ENCODE peak calls at places on chromosomes 1 and 21, in five cellular contexts. D is mucosa of descending colon; V is CD4-positive, alpha-beta T cell; X is neural crest cell; A is psoas muscle. G is an unnamed sample.

GRCh38 chr1:163395767-163396166 is 74.0 kb downstream of the NUF2 start:
- DNase-seq in D (no peak), X (no peak), A (no peak), V (no peak), G (no peak)

GRCh38 chr1:116298746-116299145 is 74.3 kb upstream of the ATP1A1 start:
- DNase-seq in A (no peak), D (no peak), X (no peak), V (no peak), G (no peak)

GRCh38 chr1:64073705-64074104 is 129.7 kb upstream of the UBE2U start:
- DNase-seq in D (no peak), A (no peak), V (no peak), X (no peak), G (no peak)

GRCh38 chr1:245856944-245857531 is 650.0 kb downstream of the SMYD3 start:
- DNase-seq in V (no peak), A (no peak), X (no peak), D (no peak), G (no peak)

GRCh38 chr1:14681182-14681581 is 82.7 kb downstream of the KAZN start:
- DNase-seq in D (no peak), X (no peak), V (no peak), A (no peak), G (no peak)

GRCh38 chr1:71422221-71422620 is 341.4 kb upstream of the ZRANB2 start:
- DNase-seq in A (no peak), X (no peak), V (no peak), D (no peak), G (no peak)

GRCh38 chr1:16922466-16922865 is 735 bp downstream of the CROCC start:
- DNase-seq in D (no peak), X (no peak), V (no peak), A (peak), G (no peak)

GRCh38 chr1:87134625-87135024 is 194.1 kb upstream of the LMO4 start:
- DNase-seq in A (no peak), V (no peak), D (no peak), X (no peak), G (no peak)

GRCh38 chr1:192538407-192539311 is 36.9 kb upstream of the RGS1 start:
- DNase-seq in X (no peak), A (no peak), V (no peak), D (no peak), G (no peak)

DNA sequence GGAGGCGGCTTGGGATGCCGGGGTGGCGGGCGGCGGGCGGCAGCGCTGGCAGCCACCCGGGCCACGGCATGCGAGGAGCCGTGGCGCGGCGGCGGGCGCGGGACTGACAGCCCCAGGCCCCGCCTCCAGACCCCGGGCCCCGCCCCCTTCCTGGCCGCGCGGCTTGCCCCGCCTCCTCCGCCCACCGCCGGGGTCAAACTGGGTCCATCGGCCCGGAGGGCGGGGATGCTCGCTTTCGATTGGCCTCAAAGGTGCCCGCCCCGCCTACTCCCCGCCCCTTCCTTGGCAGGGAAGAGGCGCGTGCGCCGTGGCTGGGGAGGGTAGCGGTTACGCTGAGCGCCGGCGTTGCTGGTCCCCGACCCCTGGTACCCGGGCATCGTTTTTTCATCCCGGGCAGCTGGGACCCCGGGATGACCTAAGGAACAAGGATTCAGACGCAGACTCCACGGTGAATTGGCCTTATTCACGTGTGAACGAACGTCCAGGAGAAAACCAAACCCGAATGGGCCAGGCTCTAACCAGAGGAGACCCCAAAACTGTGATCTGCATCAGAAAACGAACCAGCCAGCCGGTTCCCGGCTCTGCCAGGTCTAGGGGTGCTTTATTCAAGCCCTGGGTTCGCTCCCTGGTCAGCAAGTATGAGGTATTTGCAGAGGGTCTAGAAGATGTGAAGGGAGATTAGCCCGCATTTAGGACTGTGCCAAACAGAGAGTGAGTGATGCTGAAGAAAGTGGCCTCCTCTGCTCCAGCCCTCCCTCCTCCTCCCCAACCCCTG is 117.2 kb upstream of the GUCA2B start:
- DNase-seq in A (peak), X (peak), D (peak), V (peak), G (peak)
- TF ChIP-seq CTCF in A (no peak), X (no peak), D (no peak), V (no peak), G (no peak)

DNA sequence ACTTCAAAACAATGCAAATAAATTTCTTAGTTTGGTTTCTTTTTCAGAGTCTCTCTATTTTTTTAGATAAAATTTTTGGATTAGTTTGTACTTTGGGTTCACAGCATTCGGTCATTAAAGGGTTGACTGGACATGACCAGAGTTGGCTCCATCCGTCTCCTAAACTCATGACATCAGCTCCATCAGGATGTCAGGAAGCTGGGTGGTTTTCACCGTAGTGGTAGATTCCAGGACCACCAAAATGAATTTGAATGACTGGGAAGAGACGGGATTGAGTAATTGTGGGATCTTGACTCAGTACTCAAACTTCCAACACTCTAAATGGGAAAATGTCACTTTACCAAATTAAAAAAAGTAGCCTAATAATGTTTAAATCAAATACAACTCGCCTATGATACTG is 279.2 kb upstream of the DUSP10 start:
- DNase-seq in X (no peak), D (no peak), A (no peak), V (no peak), G (no peak)
- TF ChIP-seq CTCF in X (no peak), D (no peak), A (no peak), V (no peak), G (no peak)

GRCh38 chr1:228463559-228464455 is 23.4 kb upstream of the RNF187 start:
- DNase-seq in D (peak), V (no peak), A (peak), X (peak), G (no peak)
- TF ChIP-seq CTCF in D (no peak), V (no peak), A (no peak), X (peak), G (peak)

GRCh38 chr21:46141767-46142580 is 13.4 kb downstream of the FTCD start:
- DNase-seq in A (peak), V (no peak), X (no peak), D (no peak), G (no peak)

GRCh38 chr21:46136739-46137349 is 18.5 kb downstream of the FTCD start:
- DNase-seq in D (no peak), V (no peak), X (no peak), A (no peak), G (no peak)

GRCh38 chr21:46137908-46138307 is 17.5 kb downstream of the FTCD start:
- DNase-seq in A (no peak), X (no peak), V (no peak), D (no peak), G (no peak)

GRCh38 chr21:46138383-46138970 is 16.9 kb downstream of the FTCD start:
- DNase-seq in X (no peak), A (no peak), D (no peak), V (no peak), G (no peak)

GRCh38 chr21:46139686-46140085 is 15.7 kb downstream of the FTCD start:
- DNase-seq in D (no peak), V (no peak), A (no peak), X (no peak), G (no peak)
- TF ChIP-seq CTCF in D (no peak), V (no peak), A (no peak), X (no peak), G (no peak)

GRCh38 chr1:181499825-181500224 is 16.5 kb downstream of the CACNA1E start:
- DNase-seq in A (no peak), V (no peak), D (no peak), X (no peak), G (no peak)

GRCh38 chr1:181501612-181502011 is 18.3 kb downstream of the CACNA1E start:
- DNase-seq in A (no peak), X (no peak), D (no peak), V (no peak), G (no peak)

GRCh38 chr1:181493885-181494284 is 10.6 kb downstream of the CACNA1E start:
- DNase-seq in V (no peak), X (no peak), D (no peak), A (no peak), G (no peak)

GRCh38 chr1:181496759-181497158 is 13.4 kb downstream of the CACNA1E start:
- DNase-seq in V (no peak), X (no peak), D (no peak), A (no peak), G (no peak)

GRCh38 chr1:181497870-181498269 is 14.6 kb downstream of the CACNA1E start:
- DNase-seq in A (no peak), V (no peak), X (no peak), D (no peak), G (no peak)
- TF ChIP-seq CTCF in A (no peak), V (no peak), X (no peak), D (no peak), G (no peak)

GRCh38 chr1:5479876-5480275 is 512.3 kb downstream of the NPHP4 start:
- DNase-seq in D (no peak), X (no peak), A (no peak), V (no peak), G (no peak)

GRCh38 chr1:5484451-5485165 is 507.6 kb downstream of the NPHP4 start:
- DNase-seq in V (no peak), D (no peak), X (no peak), A (no peak), G (no peak)

GRCh38 chr1:5480306-5480705 is 511.9 kb downstream of the NPHP4 start:
- DNase-seq in A (no peak), D (no peak), V (no peak), X (no peak), G (no peak)

GRCh38 chr1:5480906-5481305 is 511.3 kb downstream of the NPHP4 start:
- DNase-seq in D (no peak), A (no peak), V (no peak), X (no peak), G (no peak)

DNA sequence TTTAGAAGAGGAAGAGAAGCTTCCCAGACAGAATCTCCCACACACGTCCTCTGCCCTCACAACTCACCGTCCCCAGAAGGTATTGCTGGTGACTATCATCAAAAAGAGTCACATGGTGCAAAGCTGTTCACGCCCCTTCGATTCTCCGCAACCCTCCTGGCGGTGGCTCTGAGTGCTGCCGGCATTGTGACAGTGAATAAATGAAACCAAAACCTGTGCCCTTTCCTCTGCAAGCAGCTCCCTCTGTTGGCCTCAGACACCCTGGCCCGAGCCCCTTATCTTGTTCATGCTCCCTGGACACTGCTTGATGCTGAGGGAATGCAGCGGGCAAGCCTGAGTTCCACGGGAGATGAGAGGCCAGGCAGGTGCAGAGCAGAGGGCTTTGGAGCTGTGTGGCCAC is 510.3 kb downstream of the NPHP4 start:
- DNase-seq in A (no peak), V (peak), X (peak), D (peak), G (no peak)
- TF ChIP-seq CTCF in A (no peak), V (peak), X (peak), D (no peak), G (peak)